ENCODE peak calls at places on chromosomes 3 and 15, in six cellular contexts. R is cardiac muscle cell, A is astrocyte of the spinal cord, C is stomach, U is body of pancreas, K is left lung. N is an unnamed sample.

GRCh38 chr15:43329222-43329959 is 982 bp downstream of the LCMT2 start:
- DNase-seq in A (peak; percentile 53), U (peak; percentile 11), R (no peak), K (peak; percentile 43), C (peak; percentile 27), N (no peak)

GRCh38 chr15:92130906-92131305 is 262.8 kb upstream of the ST8SIA2 start:
- DNase-seq in U (no peak), A (no peak), C (no peak), R (no peak), K (no peak), N (no peak)

GRCh38 chr3:66938338-66938963 is 59.7 kb upstream of the KBTBD8 start:
- DNase-seq in A (peak; percentile 64), R (peak; percentile 83), C (no peak), K (no peak), U (peak; percentile 32), N (peak; percentile 6)

GRCh38 chr3:16151109-16151508 is 23.4 kb upstream of the GALNT15 start:
- DNase-seq in C (no peak), K (peak; percentile 74), U (peak; percentile 28), R (no peak), A (peak; percentile 86), N (no peak)

GRCh38 chr3:171309906-171310359 is 150.3 kb downstream of the TNIK start:
- DNase-seq in U (no peak), A (peak; percentile 68), K (no peak), C (no peak), R (no peak), N (no peak)

GRCh38 chr3:25783661-25784512 is 644 bp upstream of the NGLY1 start:
- DNase-seq in K (peak; percentile 77), A (peak; percentile 46), R (peak; percentile 74), C (peak; percentile 57), U (no peak), N (no peak)

GRCh38 chr3:149426325-149426724 is 48.2 kb upstream of the TM4SF4 start:
- DNase-seq in A (no peak), C (no peak), K (no peak), U (no peak), R (no peak), N (no peak)

GRCh38 chr3:100316656-100317069 is 17.9 kb upstream of the NIT2 start:
- DNase-seq in R (peak; percentile 52), U (peak; percentile 20), C (no peak), A (peak; percentile 68), K (no peak), N (no peak)

GRCh38 chr15:99592135-99592845 is 26.5 kb downstream of the MEF2A start:
- DNase-seq in U (no peak), A (peak; percentile 56), C (no peak), R (no peak), K (no peak), N (no peak)

GRCh38 chr3:52366527-52366926 is 50.4 kb downstream of the DNAH1 start:
- DNase-seq in R (no peak), U (no peak), C (no peak), K (no peak), A (no peak), N (no peak)

GRCh38 chr3:94694894-94695293 is 632.0 kb downstream of the NSUN3 start:
- DNase-seq in A (peak; percentile 34), U (no peak), R (no peak), K (no peak), C (no peak), N (peak; percentile 12)

GRCh38 chr15:75366163-75366562 is 2.2 kb downstream of the MAN2C1 start:
- DNase-seq in U (no peak), R (no peak), A (no peak), K (no peak), C (no peak), N (no peak)

GRCh38 chr3:62805578-62805977 is 69.6 kb downstream of the CADPS start:
- DNase-seq in U (no peak), K (no peak), R (peak; percentile 2), C (no peak), A (no peak), N (no peak)

GRCh38 chr15:63495780-63496179 is 8.6 kb upstream of the USP3 start:
- DNase-seq in A (no peak), U (no peak), C (no peak), K (no peak), R (no peak), N (no peak)

GRCh38 chr3:151443583-151443982 is 17.3 kb downstream of the IGSF10 start:
- DNase-seq in K (no peak), R (peak; percentile 73), A (no peak), C (no peak), U (no peak), N (no peak)

GRCh38 chr3:138114988-138115971 is at the start of gene DZIP1L:
- DNase-seq in C (peak; percentile 56), R (peak; percentile 92), U (peak; percentile 70), A (peak; percentile 75), K (peak; percentile 79), N (no peak)

GRCh38 chr3:185746470-185746869 is 78.4 kb downstream of the IGF2BP2 start:
- DNase-seq in C (no peak), U (no peak), A (no peak), R (no peak), K (no peak), N (no peak)

GRCh38 chr3:107775958-107776357 is 253.2 kb downstream of the BBX start:
- DNase-seq in C (no peak), A (no peak), K (no peak), R (no peak), U (no peak), N (no peak)

GRCh38 chr15:20356444-20357138 is 185.0 kb downstream of the GOLGA6L6 start:
- DNase-seq in A (no peak), K (no peak), C (peak; percentile 63), U (peak; percentile 69), R (no peak), N (no peak)

GRCh38 chr3:106745344-106746168 is 631.7 kb upstream of the CCDC54 start:
- DNase-seq in U (no peak), R (no peak), A (peak; percentile 80), K (no peak), C (no peak), N (no peak)

GRCh38 chr15:99447497-99448371 is 118.0 kb upstream of the MEF2A start:
- DNase-seq in C (peak; percentile 21), U (no peak), K (no peak), A (no peak), R (no peak), N (no peak)

GRCh38 chr15:42858999-42859789 is 61.4 kb downstream of the TTBK2 start:
- DNase-seq in R (peak; percentile 17), A (peak; percentile 10), K (no peak), C (no peak), U (no peak), N (no peak)

GRCh38 chr15:49430046-49430445 is 7.0 kb downstream of the FGF7 start:
- DNase-seq in A (no peak), K (no peak), R (peak; percentile 37), C (no peak), U (no peak), N (no peak)

GRCh38 chr15:49427369-49427768 is 4.3 kb downstream of the FGF7 start:
- DNase-seq in C (no peak), K (no peak), U (no peak), R (no peak), A (no peak), N (no peak)

GRCh38 chr15:49424954-49425353 is 1.9 kb downstream of the FGF7 start:
- DNase-seq in C (no peak), R (no peak), K (no peak), U (no peak), A (no peak), N (no peak)

GRCh38 chr15:49423906-49424520 is 971 bp downstream of the FGF7 start:
- DNase-seq in R (peak; percentile 17), A (no peak), K (no peak), U (no peak), C (no peak), N (no peak)

GRCh38 chr15:49428392-49429095 is 5.5 kb downstream of the FGF7 start:
- DNase-seq in R (peak; percentile 77), C (no peak), A (peak; percentile 26), K (no peak), U (no peak), N (no peak)
- H3K4me3 ChIP-seq in R (no peak overlapping the region), C (peak overlapping the region; percentile 40), A (no peak overlapping the region), K (no peak overlapping the region), U (no peak overlapping the region), N (no peak overlapping the region)

DNA sequence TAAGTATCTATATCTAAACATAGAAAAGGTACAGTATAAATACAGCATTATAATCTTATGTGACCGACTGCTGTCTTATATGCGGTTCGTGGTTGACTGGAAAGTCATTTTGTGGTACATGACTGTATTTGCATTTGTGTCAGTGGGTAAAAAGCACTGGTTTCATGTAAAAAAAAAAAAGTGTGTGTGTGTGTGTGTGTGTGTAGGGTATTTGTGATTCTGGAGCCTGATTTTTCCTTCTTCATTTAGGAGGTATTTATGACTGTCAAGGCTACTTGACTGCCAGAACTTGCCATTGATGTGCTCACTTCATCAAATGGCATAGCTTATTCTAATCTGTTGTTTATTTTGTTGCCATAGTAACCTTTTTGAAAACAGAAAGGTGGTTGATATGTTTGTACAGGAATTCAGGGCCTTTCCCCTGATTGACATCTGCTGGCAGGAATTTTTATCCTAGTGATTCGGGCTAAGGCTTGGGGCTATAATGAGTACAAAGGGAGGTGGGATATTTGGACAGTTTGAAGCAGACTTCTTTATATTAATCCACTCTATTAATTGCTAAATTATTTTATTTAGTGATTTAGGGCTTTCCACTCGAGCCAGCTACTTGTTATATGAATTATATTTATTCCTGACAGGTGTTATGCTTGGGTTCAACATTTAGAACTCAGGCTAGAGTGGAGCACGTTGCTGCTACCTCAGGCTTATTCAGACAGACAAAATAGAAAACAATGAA is 63.4 kb downstream of the AKAP13 start:
- DNase-seq in R (peak; percentile 61), K (no peak), A (peak; percentile 50), U (peak; percentile 30), C (no peak), N (peak; percentile 89)
- TF ChIP-seq CTCF in R (no peak), K (no peak), A (no peak), U (peak; percentile 17), C (no peak), N (peak; percentile 35)

DNA sequence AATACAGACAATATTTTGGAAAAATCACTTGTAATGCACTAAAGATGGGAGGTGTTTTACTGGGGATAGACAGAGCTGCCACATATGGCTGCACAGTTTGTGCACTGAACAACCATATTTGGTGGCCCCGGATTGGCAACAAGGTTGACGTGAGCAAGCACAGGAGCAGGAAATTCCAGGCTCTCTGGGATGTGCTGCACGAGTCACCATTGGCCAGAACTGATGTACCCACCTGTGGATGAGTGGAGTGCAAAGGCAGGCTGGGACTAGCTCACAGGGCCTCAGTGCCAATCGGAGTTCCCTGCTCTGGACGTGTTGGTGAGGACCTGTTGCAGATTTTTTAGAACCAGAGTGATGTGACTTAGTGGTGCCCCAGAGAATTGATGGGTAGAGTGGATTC is 42.0 kb upstream of the SCAANT1 start:
- DNase-seq in R (no peak), K (no peak), U (no peak), C (no peak), A (no peak), N (no peak)
- H3K4me3 ChIP-seq in R (no peak overlapping the region), K (no peak overlapping the region), U (no peak overlapping the region), C (no peak overlapping the region), A (no peak overlapping the region), N (no peak overlapping the region)

DNA sequence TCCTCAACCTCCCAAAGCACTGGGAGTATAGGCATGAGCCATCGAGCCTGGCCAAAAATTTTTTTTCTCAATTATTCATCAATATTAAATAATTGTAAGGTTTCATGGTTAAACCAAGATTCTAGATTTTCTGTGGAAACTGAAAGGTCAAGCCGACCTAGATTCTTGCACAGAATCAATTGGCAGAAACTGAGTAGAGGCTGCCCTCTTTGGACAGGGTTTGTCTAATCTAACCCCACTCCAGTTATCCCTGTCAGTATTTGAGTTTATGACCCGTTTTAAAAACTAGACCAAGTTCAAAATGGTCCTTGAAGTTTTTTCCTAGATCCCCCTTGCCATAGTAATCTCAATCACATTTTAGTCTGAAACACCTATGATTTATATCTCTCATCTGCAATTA is 8.6 kb upstream of the ADAM10 start:
- DNase-seq in R (no peak), A (no peak), U (no peak), K (no peak), C (no peak), N (no peak)
- TF ChIP-seq CTCF in R (peak; percentile 36), A (peak; percentile 34), U (peak; percentile 22), K (no peak), C (no peak), N (peak; percentile 48)

N was measured in epithelial cell of proximal tubule.